ENCODE peak calls at places on chromosomes 2 and 18, in ten cellular contexts. One of them, this sample, is unnamed.
A peak's percentile ranks its signal among the peaks of the same experiment; 100 is the strongest.

GRCh38 chr2:209474960-209475359 is 51.1 kb downstream of the MAP2 start:
- DNase-seq in choroid plexus epithelial cell: no peak
- DNase-seq in nephron progenitor cell: no peak
- DNase-seq in WTC11: no peak
- DNase-seq in fibroblast of villous mesenchyme: peak; percentile 42
- DNase-seq in right lobe of liver: no peak
- DNase-seq in stomach: no peak
- DNase-seq in PC-9: no peak
- DNase-seq in body of pancreas: no peak
- DNase-seq in B cell: no peak
- DNase-seq in this sample: no peak

GRCh38 chr2:158539176-158539895 is 82.6 kb downstream of the PKP4 start:
- DNase-seq in WTC11: no peak
- DNase-seq in nephron progenitor cell: no peak
- DNase-seq in B cell: no peak
- DNase-seq in PC-9: peak; percentile 3
- DNase-seq in body of pancreas: peak; percentile 45
- DNase-seq in fibroblast of villous mesenchyme: peak; percentile 83
- DNase-seq in stomach: no peak
- DNase-seq in right lobe of liver: no peak
- DNase-seq in choroid plexus epithelial cell: peak; percentile 90
- DNase-seq in this sample: no peak

GRCh38 chr2:12704378-12704777 is 12.4 kb upstream of the TRIB2 start:
- DNase-seq in PC-9: no peak
- DNase-seq in nephron progenitor cell: no peak
- DNase-seq in stomach: no peak
- DNase-seq in WTC11: no peak
- DNase-seq in choroid plexus epithelial cell: peak; percentile 64
- DNase-seq in B cell: no peak
- DNase-seq in body of pancreas: no peak
- DNase-seq in fibroblast of villous mesenchyme: peak; percentile 38
- DNase-seq in right lobe of liver: no peak
- DNase-seq in this sample: no peak

GRCh38 chr18:13374468-13375301 is 156.1 kb downstream of the LDLRAD4 start:
- DNase-seq in choroid plexus epithelial cell: peak; percentile 28
- DNase-seq in nephron progenitor cell: no peak
- DNase-seq in right lobe of liver: no peak
- DNase-seq in body of pancreas: no peak
- DNase-seq in fibroblast of villous mesenchyme: no peak
- DNase-seq in WTC11: no peak
- DNase-seq in stomach: no peak
- DNase-seq in B cell: no peak
- DNase-seq in PC-9: no peak
- DNase-seq in this sample: no peak

GRCh38 chr2:21333694-21334093 is 209.9 kb downstream of the TDRD15 start:
- DNase-seq in PC-9: no peak
- DNase-seq in nephron progenitor cell: no peak
- DNase-seq in right lobe of liver: no peak
- DNase-seq in stomach: no peak
- DNase-seq in fibroblast of villous mesenchyme: no peak
- DNase-seq in WTC11: no peak
- DNase-seq in B cell: no peak
- DNase-seq in body of pancreas: no peak
- DNase-seq in choroid plexus epithelial cell: no peak
- DNase-seq in this sample: no peak

GRCh38 chr2:152420923-152421322 is 85.9 kb downstream of the FMNL2 start:
- DNase-seq in right lobe of liver: no peak
- DNase-seq in fibroblast of villous mesenchyme: no peak
- DNase-seq in B cell: no peak
- DNase-seq in choroid plexus epithelial cell: no peak
- DNase-seq in nephron progenitor cell: no peak
- DNase-seq in stomach: no peak
- DNase-seq in PC-9: no peak
- DNase-seq in body of pancreas: no peak
- DNase-seq in WTC11: no peak
- DNase-seq in this sample: no peak

GRCh38 chr2:218026244-218026643 is 23.4 kb upstream of the TNS1 start:
- DNase-seq in WTC11: peak; percentile 5
- DNase-seq in fibroblast of villous mesenchyme: no peak
- DNase-seq in right lobe of liver: no peak
- DNase-seq in nephron progenitor cell: no peak
- DNase-seq in PC-9: no peak
- DNase-seq in body of pancreas: peak; percentile 25
- DNase-seq in stomach: no peak
- DNase-seq in B cell: no peak
- DNase-seq in choroid plexus epithelial cell: no peak
- DNase-seq in this sample: no peak

GRCh38 chr2:154391051-154391450 is 307.4 kb upstream of the KCNJ3 start:
- DNase-seq in B cell: no peak
- DNase-seq in WTC11: no peak
- DNase-seq in stomach: no peak
- DNase-seq in nephron progenitor cell: no peak
- DNase-seq in PC-9: no peak
- DNase-seq in right lobe of liver: no peak
- DNase-seq in choroid plexus epithelial cell: no peak
- DNase-seq in fibroblast of villous mesenchyme: no peak
- DNase-seq in body of pancreas: no peak
- DNase-seq in this sample: no peak

GRCh38 chr2:19802088-19802806 is 99.5 kb downstream of the TTC32 start:
- DNase-seq in right lobe of liver: no peak
- DNase-seq in nephron progenitor cell: no peak
- DNase-seq in B cell: no peak
- DNase-seq in stomach: no peak
- DNase-seq in fibroblast of villous mesenchyme: peak; percentile 19
- DNase-seq in PC-9: peak; percentile 73
- DNase-seq in body of pancreas: peak; percentile 57
- DNase-seq in WTC11: no peak
- DNase-seq in choroid plexus epithelial cell: peak; percentile 61
- DNase-seq in this sample: no peak

GRCh38 chr2:134669731-134670669 is 48.8 kb downstream of the TMEM163 start:
- DNase-seq in choroid plexus epithelial cell: no peak
- DNase-seq in B cell: no peak
- DNase-seq in right lobe of liver: no peak
- DNase-seq in WTC11: no peak
- DNase-seq in fibroblast of villous mesenchyme: no peak
- DNase-seq in PC-9: no peak
- DNase-seq in nephron progenitor cell: no peak
- DNase-seq in body of pancreas: peak; percentile 89
- DNase-seq in stomach: no peak
- DNase-seq in this sample: peak; percentile 89

GRCh38 chr18:3665187-3665586 is 215.2 kb downstream of the TGIF1 start:
- DNase-seq in fibroblast of villous mesenchyme: no peak
- DNase-seq in WTC11: no peak
- DNase-seq in right lobe of liver: no peak
- DNase-seq in PC-9: no peak
- DNase-seq in body of pancreas: no peak
- DNase-seq in stomach: no peak
- DNase-seq in choroid plexus epithelial cell: no peak
- DNase-seq in B cell: no peak
- DNase-seq in nephron progenitor cell: no peak
- DNase-seq in this sample: no peak
- TF ChIP-seq CTCF in fibroblast of villous mesenchyme: no peak
- TF ChIP-seq CTCF in WTC11: no peak
- TF ChIP-seq CTCF in right lobe of liver: no peak
- TF ChIP-seq CTCF in PC-9: no peak
- TF ChIP-seq CTCF in body of pancreas: no peak
- TF ChIP-seq CTCF in stomach: no peak
- TF ChIP-seq CTCF in choroid plexus epithelial cell: no peak
- TF ChIP-seq CTCF in B cell: no peak
- TF ChIP-seq CTCF in nephron progenitor cell: no peak
- TF ChIP-seq CTCF in this sample: no peak

DNA sequence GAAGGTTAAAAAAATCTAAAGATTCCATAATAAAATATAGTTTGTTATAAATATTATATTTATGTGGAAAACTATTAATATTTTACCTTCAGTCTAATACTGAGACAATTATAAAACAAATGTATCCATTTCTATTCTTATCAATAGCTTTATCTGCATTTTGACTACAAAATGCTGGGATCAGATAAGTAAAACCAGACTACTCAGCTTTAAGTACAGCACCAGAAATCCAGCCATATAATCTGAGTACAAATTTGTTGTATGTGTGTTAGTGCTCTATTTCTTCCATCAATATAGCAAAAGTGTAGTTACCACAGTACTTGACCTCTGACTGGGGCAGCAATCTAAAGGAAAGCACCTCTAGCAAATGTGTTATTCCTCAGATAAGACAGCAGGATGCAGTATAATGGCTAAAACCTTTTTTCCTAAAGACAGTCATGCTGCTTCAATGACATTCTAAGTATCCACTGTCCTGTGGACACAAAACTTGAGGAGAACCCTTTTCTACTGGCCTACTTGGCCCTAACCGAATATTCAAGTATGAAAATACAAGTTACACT is 68.1 kb downstream of the OLA1 start:
- DNase-seq in PC-9: no peak
- DNase-seq in fibroblast of villous mesenchyme: no peak
- DNase-seq in right lobe of liver: no peak
- DNase-seq in WTC11: no peak
- DNase-seq in B cell: no peak
- DNase-seq in body of pancreas: no peak
- DNase-seq in choroid plexus epithelial cell: peak; percentile 36
- DNase-seq in nephron progenitor cell: no peak
- DNase-seq in stomach: no peak
- DNase-seq in this sample: no peak
- TF ChIP-seq CTCF in PC-9: no peak
- TF ChIP-seq CTCF in fibroblast of villous mesenchyme: peak; percentile 22
- TF ChIP-seq CTCF in right lobe of liver: no peak
- TF ChIP-seq CTCF in WTC11: no peak
- TF ChIP-seq CTCF in B cell: no peak
- TF ChIP-seq CTCF in body of pancreas: no peak
- TF ChIP-seq CTCF in choroid plexus epithelial cell: peak; percentile 31
- TF ChIP-seq CTCF in nephron progenitor cell: no peak
- TF ChIP-seq CTCF in stomach: no peak
- TF ChIP-seq CTCF in this sample: no peak

GRCh38 chr2:171514908-171515582 is 7.2 kb upstream of the CYBRD1 start:
- DNase-seq in right lobe of liver: no peak
- DNase-seq in B cell: no peak
- DNase-seq in PC-9: no peak
- DNase-seq in body of pancreas: no peak
- DNase-seq in nephron progenitor cell: no peak
- DNase-seq in fibroblast of villous mesenchyme: no peak
- DNase-seq in WTC11: no peak
- DNase-seq in choroid plexus epithelial cell: no peak
- DNase-seq in stomach: no peak
- DNase-seq in this sample: no peak

GRCh38 chr2:171516793-171517192 is 5.5 kb upstream of the CYBRD1 start:
- DNase-seq in choroid plexus epithelial cell: no peak
- DNase-seq in body of pancreas: no peak
- DNase-seq in right lobe of liver: no peak
- DNase-seq in WTC11: no peak
- DNase-seq in PC-9: no peak
- DNase-seq in stomach: no peak
- DNase-seq in nephron progenitor cell: no peak
- DNase-seq in B cell: no peak
- DNase-seq in fibroblast of villous mesenchyme: no peak
- DNase-seq in this sample: no peak

GRCh38 chr2:171512683-171513082 is 9.6 kb upstream of the CYBRD1 start:
- DNase-seq in fibroblast of villous mesenchyme: no peak
- DNase-seq in stomach: no peak
- DNase-seq in B cell: no peak
- DNase-seq in PC-9: no peak
- DNase-seq in nephron progenitor cell: no peak
- DNase-seq in WTC11: no peak
- DNase-seq in body of pancreas: no peak
- DNase-seq in choroid plexus epithelial cell: no peak
- DNase-seq in right lobe of liver: no peak
- DNase-seq in this sample: no peak

GRCh38 chr2:171515672-171516298 is 6.5 kb upstream of the CYBRD1 start:
- DNase-seq in stomach: no peak
- DNase-seq in choroid plexus epithelial cell: peak; percentile 78
- DNase-seq in body of pancreas: no peak
- DNase-seq in B cell: no peak
- DNase-seq in right lobe of liver: no peak
- DNase-seq in WTC11: no peak
- DNase-seq in nephron progenitor cell: no peak
- DNase-seq in PC-9: peak; percentile 50
- DNase-seq in fibroblast of villous mesenchyme: peak; percentile 25
- DNase-seq in this sample: no peak

DNA sequence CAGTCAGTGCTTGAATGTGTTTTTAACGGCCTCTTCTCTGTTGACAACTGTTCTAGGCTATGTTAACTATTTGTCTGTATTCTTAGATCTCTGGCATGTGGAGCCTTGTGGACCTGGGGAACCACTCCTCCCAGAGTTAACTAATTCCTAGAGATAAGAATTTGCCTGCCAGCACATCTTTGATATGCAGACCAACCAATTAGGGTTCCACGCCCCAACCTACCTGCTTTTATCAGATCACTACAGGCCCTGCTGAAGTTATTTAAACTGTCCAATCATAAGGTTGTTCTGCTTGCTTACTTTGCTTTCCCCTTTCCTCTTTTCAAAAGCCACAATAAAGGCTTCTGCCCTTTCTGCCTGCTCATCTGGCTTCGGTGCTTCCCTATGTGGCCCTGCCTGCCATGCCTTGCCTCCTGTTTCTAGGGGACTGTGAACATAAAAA is 8.5 kb upstream of the CYBRD1 start:
- DNase-seq in choroid plexus epithelial cell: no peak
- DNase-seq in stomach: no peak
- DNase-seq in PC-9: no peak
- DNase-seq in WTC11: no peak
- DNase-seq in fibroblast of villous mesenchyme: no peak
- DNase-seq in right lobe of liver: no peak
- DNase-seq in B cell: peak; percentile 4
- DNase-seq in body of pancreas: no peak
- DNase-seq in nephron progenitor cell: no peak
- DNase-seq in this sample: no peak
- TF ChIP-seq CTCF in choroid plexus epithelial cell: no peak
- TF ChIP-seq CTCF in stomach: no peak
- TF ChIP-seq CTCF in PC-9: no peak
- TF ChIP-seq CTCF in WTC11: no peak
- TF ChIP-seq CTCF in fibroblast of villous mesenchyme: no peak
- TF ChIP-seq CTCF in right lobe of liver: no peak
- TF ChIP-seq CTCF in B cell: no peak
- TF ChIP-seq CTCF in body of pancreas: no peak
- TF ChIP-seq CTCF in nephron progenitor cell: no peak
- TF ChIP-seq CTCF in this sample: no peak

DNA sequence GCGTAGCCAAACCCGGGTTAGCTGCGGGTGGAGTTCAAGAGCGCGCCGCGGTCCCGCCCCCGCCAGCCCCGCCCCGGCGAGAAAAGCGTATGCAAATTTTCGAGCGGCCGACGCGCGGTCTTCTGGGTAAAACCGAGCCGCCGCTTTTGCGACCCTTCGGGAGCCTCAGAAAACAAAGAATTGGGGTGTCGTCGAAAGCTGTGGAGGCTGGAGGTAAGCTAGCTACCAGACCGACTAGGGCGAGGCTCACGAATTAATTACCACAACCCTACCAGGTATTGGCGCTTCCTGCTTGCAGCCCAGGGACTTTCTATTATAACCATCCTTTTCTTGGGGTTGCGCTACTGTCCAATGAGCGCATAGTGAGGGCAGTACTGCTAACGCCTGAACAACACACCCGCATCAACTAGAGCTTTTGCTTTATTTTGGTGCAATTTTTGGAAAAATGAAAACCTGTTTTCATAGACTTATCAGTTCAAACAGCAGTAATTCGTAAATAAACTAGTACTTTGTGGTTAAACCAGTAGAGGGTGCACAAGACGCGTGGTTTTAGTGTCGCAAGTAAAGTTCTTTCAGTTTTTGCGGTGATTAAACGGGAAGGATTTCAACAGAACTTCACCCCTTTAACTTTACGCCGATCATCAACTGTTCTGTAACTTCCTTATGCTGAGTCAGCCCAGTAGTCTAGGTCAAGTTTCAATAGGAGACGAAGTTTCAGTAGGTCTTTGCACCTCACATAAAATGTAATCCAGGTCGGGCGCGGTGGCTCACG is at the start of gene RNU4ATAC:
- DNase-seq in right lobe of liver: peak; percentile 89
- DNase-seq in PC-9: peak; percentile 80
- DNase-seq in nephron progenitor cell: peak; percentile 83
- DNase-seq in choroid plexus epithelial cell: peak; percentile 99
- DNase-seq in body of pancreas: peak; percentile 87
- DNase-seq in fibroblast of villous mesenchyme: peak; percentile 100
- DNase-seq in B cell: peak; percentile 90
- DNase-seq in stomach: peak; percentile 86
- DNase-seq in WTC11: peak; percentile 80
- DNase-seq in this sample: peak; percentile 92
- TF ChIP-seq CTCF in right lobe of liver: peak; percentile 67
- TF ChIP-seq CTCF in PC-9: peak; percentile 76
- TF ChIP-seq CTCF in nephron progenitor cell: peak; percentile 61
- TF ChIP-seq CTCF in choroid plexus epithelial cell: peak; percentile 66
- TF ChIP-seq CTCF in body of pancreas: peak; percentile 97
- TF ChIP-seq CTCF in fibroblast of villous mesenchyme: peak; percentile 57
- TF ChIP-seq CTCF in B cell: peak; percentile 71
- TF ChIP-seq CTCF in stomach: peak; percentile 60
- TF ChIP-seq CTCF in WTC11: peak; percentile 39
- TF ChIP-seq CTCF in this sample: peak; percentile 63

This sample was measured in upper lobe of right lung.